ENCODE peak calls at places on chromosomes 16 and 17, in six cellular contexts. O is upper lobe of right lung, M is lung, Q is BJ, W is Calu3, H is nephron progenitor cell. S is an unnamed sample.

GRCh38 chr17:559699-560378 is 154.8 kb downstream of the VPS53 start:
- DNase-seq in H (no peak), O (no peak), Q (peak), W (no peak), M (peak), S (peak)

GRCh38 chr17:63641678-63642077 is 19.5 kb downstream of the MAP3K3 start:
- DNase-seq in H (no peak), M (peak), O (no peak), Q (no peak), W (no peak), S (no peak)

GRCh38 chr16:22321340-22322001 is 24.3 kb downstream of the POLR3E start:
- DNase-seq in O (peak), M (peak), Q (no peak), H (peak), W (peak), S (peak)

GRCh38 chr17:47948706-47949196 is 7.4 kb downstream of the PNPO start:
- DNase-seq in H (no peak), W (peak), Q (no peak), M (no peak), O (no peak), S (no peak)

GRCh38 chr16:53872248-53873221 is 168.6 kb downstream of the FTO start:
- DNase-seq in M (no peak), Q (peak), O (no peak), H (no peak), W (no peak), S (no peak)

GRCh38 chr17:31095239-31096105 is 695 bp downstream of the NF1 start:
- DNase-seq in Q (no peak), W (peak), H (peak), M (peak), O (peak), S (peak)

GRCh38 chr17:57086069-57086930 is 1.3 kb downstream of the AKAP1 start:
- DNase-seq in Q (no peak), O (peak), H (peak), M (no peak), W (no peak), S (no peak)

GRCh38 chr17:47776330-47777197 is 43.5 kb downstream of the TBX21 start:
- DNase-seq in W (peak), Q (no peak), O (no peak), H (peak), M (no peak), S (no peak)

GRCh38 chr16:67719778-67720144 is 645 bp upstream of the GFOD2 start:
- DNase-seq in M (no peak), O (peak), Q (no peak), H (peak), W (peak), S (no peak)

GRCh38 chr17:11170901-11171300 is 70.1 kb upstream of the SHISA6 start:
- DNase-seq in Q (no peak), O (no peak), M (no peak), H (peak), W (no peak), S (no peak)

GRCh38 chr16:15643453-15644305 is 725 bp upstream of the MARF1 start:
- DNase-seq in H (peak), O (no peak), W (peak), Q (no peak), M (no peak), S (no peak)

GRCh38 chr16:84648595-84649510 is 542 bp downstream of the KLHL36 start:
- DNase-seq in O (peak), W (peak), H (peak), Q (no peak), M (peak), S (peak)

GRCh38 chr17:65551641-65552040 is 9.8 kb downstream of the AXIN2 start:
- DNase-seq in O (no peak), H (no peak), W (no peak), M (no peak), Q (no peak), S (peak)

GRCh38 chr16:85718682-85719081 is 29.9 kb upstream of the GINS2 start:
- DNase-seq in H (peak), O (no peak), Q (no peak), M (no peak), W (peak), S (no peak)

GRCh38 chr16:1958715-1959268 is 546 bp upstream of the NDUFB10 start:
- DNase-seq in H (no peak), M (no peak), O (peak), Q (no peak), W (no peak), S (no peak)

GRCh38 chr16:23679986-23680336 is 1.3 kb downstream of the PLK1 start:
- DNase-seq in W (no peak), M (no peak), Q (no peak), H (no peak), O (no peak), S (no peak)

GRCh38 chr16:72963921-72964320 is 84.0 kb downstream of the ZFHX3 start:
- DNase-seq in Q (no peak), H (no peak), W (no peak), O (no peak), M (no peak), S (no peak)

GRCh38 chr16:25012525-25012991 is 2.6 kb downstream of the ARHGAP17 start:
- DNase-seq in H (no peak), W (no peak), O (no peak), M (no peak), Q (peak), S (no peak)

GRCh38 chr16:67170168-67170947 is at the start of gene NOL3:
- DNase-seq in H (peak), O (peak), W (peak), Q (no peak), M (peak), S (peak)

GRCh38 chr17:36858119-36859002 is 78.9 kb upstream of the LHX1 start:
- DNase-seq in M (no peak), Q (no peak), H (no peak), W (peak), O (no peak), S (no peak)

GRCh38 chr17:72665841-72666518 is 426.5 kb downstream of the SLC39A11 start:
- DNase-seq in H (no peak), W (no peak), O (no peak), M (no peak), Q (no peak), S (no peak)

GRCh38 chr17:57869599-57870282 is 19.9 kb upstream of the MRPS23 start:
- DNase-seq in Q (peak), W (no peak), M (no peak), H (no peak), O (no peak), S (no peak)

GRCh38 chr17:70256751-70257150 is 87.4 kb downstream of the KCNJ2 start:
- DNase-seq in M (no peak), H (no peak), Q (no peak), O (no peak), W (no peak), S (no peak)

GRCh38 chr16:23134274-23134673 is 15.0 kb downstream of the USP31 start:
- DNase-seq in O (no peak), H (no peak), W (no peak), Q (no peak), M (no peak), S (no peak)

GRCh38 chr16:8673611-8674412 is 605 bp upstream of the ABAT start:
- DNase-seq in O (no peak), H (no peak), W (no peak), M (no peak), Q (no peak), S (no peak)

GRCh38 chr17:12549499-12549901 is 116.2 kb upstream of the MYOCD start:
- DNase-seq in O (no peak), M (no peak), W (no peak), Q (peak), H (no peak), S (no peak)

GRCh38 chr17:77616243-77616731 is 342.2 kb upstream of the TNRC6C start:
- DNase-seq in M (no peak), O (peak), H (no peak), W (peak), Q (peak), S (no peak)

GRCh38 chr17:40956401-40957254 is 10.1 kb downstream of the KRT39 start:
- DNase-seq in H (no peak), O (no peak), Q (peak), W (peak), M (no peak), S (no peak)

GRCh38 chr16:80716564-80717139 is 87.7 kb downstream of the CDYL2 start:
- DNase-seq in M (no peak), W (no peak), O (no peak), Q (no peak), H (no peak), S (no peak)

GRCh38 chr17:14756469-14756868 is 455.6 kb downstream of the HS3ST3B1 start:
- DNase-seq in W (no peak), M (no peak), H (no peak), O (no peak), Q (no peak), S (no peak)

GRCh38 chr17:40177275-40177874 is at the start of gene RAPGEFL1:
- DNase-seq in H (peak), O (peak), W (peak), M (peak), Q (no peak), S (peak)

GRCh38 chr16:79601092-79601977 is 798 bp upstream of the MAF start:
- DNase-seq in M (peak), O (peak), H (peak), W (peak), Q (no peak), S (peak)

GRCh38 chr16:19860146-19861030 is 24.3 kb downstream of the GPRC5B start:
- DNase-seq in O (no peak), Q (no peak), M (no peak), W (no peak), H (no peak), S (no peak)

GRCh38 chr17:40938981-40939380 is 1.5 kb upstream of the KRT23 start:
- DNase-seq in Q (no peak), W (no peak), H (no peak), M (no peak), O (no peak), S (no peak)

DNA sequence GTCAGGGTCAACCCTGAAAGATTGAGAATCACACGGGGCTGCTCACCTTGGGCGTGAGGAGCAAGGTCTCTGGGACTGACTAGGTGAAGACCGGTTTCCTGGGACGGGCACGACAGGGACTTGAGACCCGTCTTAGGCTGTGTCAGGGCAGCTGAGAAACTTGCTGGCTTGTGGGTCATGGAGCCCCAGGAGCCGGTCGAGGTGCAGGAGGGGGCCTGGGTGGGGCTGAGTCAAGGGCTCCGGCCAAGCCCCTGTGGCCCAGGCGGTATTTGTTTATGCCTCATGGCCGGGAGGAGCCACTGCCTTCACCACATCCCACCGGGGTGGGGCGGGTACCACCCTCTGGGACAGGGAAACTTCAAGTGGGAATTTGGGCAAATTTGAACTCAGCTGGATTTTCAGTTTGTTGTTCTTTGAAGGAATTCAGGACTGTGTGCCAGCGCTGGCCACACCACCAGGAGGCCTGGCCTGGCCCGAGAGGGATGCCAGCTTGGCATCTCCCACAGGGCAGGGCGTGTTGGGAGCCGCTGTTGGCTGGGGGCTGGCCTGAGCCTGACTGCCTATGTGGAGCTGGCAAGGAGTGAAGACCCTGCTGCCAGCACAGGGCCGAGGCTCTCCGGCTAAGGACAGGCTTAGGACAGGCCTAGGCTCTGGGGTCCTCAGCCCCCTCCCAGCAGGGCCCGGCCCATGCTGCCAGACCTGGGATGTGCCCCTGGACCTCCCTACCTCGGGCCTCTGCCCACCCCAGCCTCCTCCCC is 116.1 kb downstream of the METRNL start:
- DNase-seq in M (no peak), H (no peak), O (peak), W (no peak), Q (no peak), S (peak)
- TF ChIP-seq CTCF in M (no peak), H (no peak), O (peak), W (no peak), Q (peak), S (no peak)

DNA sequence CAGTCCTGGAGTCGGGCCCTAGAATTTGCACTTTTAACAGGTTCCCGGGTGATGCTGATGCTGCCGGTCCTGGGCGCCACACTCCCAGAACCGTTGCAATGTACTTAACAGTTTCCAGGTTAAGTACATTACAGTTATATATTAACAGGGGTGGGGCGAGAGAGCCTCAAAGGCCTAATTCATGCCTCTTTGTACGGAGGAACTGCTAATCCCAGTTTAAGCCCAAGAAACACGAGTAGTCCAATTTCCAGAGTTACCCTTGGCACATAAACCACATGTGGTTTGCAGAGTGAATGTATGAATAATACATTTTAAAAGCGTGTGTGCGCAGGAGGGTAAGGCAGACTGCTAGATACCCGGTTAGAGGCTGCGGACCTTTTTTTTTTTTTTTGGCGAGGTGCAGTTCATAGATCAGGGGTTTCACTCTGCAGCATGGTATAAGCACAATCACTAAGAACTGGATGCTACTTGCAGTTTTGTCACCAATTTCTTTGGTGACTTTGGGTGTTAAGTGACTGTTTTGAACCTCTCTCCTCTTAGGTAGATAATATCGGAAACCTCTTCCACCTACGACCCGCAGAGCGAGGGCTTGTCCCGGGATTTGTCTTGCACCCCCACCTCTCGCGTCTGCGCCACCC is 714 bp downstream of the COX11 start:
- DNase-seq in H (no peak), M (no peak), O (no peak), W (peak), Q (no peak), S (no peak)
- TF ChIP-seq CTCF in H (no peak), M (no peak), O (no peak), W (no peak), Q (peak), S (no peak)

GRCh38 chr17:74919440-74920305 is 3.4 kb downstream of the USH1G start:
- DNase-seq in O (no peak), H (peak), Q (no peak), W (peak), M (no peak), S (no peak)
- TF ChIP-seq CTCF in O (no peak), H (no peak), Q (peak), W (peak), M (no peak), S (peak)

GRCh38 chr16:29815793-29816693 is at the start of gene PAGR1:
- DNase-seq in Q (peak), M (peak), W (peak), H (peak), O (peak), S (peak)
- TF ChIP-seq CTCF in Q (peak), M (peak), W (peak), H (peak), O (peak), S (peak)

DNA sequence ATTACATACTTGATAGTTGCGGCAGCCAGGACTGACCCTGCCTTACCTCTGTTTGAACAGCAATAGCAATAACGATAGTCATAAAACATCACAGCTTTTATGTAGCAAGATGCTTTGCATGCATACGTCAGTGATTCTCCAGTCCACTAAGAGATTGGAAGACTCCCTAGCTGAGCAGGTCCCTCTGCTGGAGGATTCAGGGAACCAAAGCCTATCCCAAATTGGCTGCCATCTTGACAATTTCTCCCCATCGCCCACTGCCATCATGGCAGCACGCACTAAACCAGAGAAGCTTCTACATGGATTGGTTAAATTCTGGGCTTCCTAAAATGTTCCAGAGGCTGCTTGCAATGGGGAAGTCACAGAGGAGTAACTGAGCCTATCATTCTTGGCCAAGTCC is 360.6 kb upstream of the XYLT1 start:
- DNase-seq in O (no peak), M (no peak), W (no peak), Q (no peak), H (no peak), S (no peak)
- TF ChIP-seq CTCF in O (no peak), M (no peak), W (no peak), Q (no peak), H (no peak), S (no peak)

GRCh38 chr17:79019631-79020584 is 4.1 kb upstream of the C1QTNF1 start:
- DNase-seq in Q (no peak), W (peak), H (no peak), O (peak), M (no peak), S (peak)
- TF ChIP-seq CTCF in Q (peak), W (peak), H (peak), O (peak), M (peak), S (peak)

GRCh38 chr16:77443834-77444460 is 9.1 kb upstream of the ADAMTS18 start:
- DNase-seq in M (no peak), O (no peak), W (no peak), Q (no peak), H (no peak), S (no peak)
- TF ChIP-seq CTCF in M (no peak), O (no peak), W (no peak), Q (no peak), H (no peak), S (no peak)

DNA sequence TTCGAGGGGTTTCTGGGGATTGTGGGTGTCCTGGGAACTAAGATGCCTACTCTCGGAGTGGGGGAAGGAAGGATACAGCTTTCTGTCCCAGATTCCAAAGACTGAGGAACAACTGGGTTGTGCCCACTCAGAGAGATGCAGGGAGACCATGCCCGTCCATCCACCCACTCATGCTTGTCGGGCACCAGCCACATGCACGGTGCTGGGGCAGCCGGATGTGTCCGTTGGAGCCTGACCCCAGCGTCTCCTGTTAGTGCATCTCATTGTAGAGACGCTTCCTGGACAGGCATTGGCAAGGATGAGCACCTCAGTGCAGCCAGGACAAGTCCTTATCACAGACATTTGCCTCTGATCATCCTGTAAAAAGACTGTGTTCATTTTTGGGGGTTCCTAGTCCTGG is 58.1 kb downstream of the METRNL start:
- DNase-seq in W (no peak), M (no peak), Q (no peak), O (peak), H (no peak), S (no peak)
- TF ChIP-seq CTCF in W (no peak), M (no peak), Q (no peak), O (no peak), H (no peak), S (no peak)

DNA sequence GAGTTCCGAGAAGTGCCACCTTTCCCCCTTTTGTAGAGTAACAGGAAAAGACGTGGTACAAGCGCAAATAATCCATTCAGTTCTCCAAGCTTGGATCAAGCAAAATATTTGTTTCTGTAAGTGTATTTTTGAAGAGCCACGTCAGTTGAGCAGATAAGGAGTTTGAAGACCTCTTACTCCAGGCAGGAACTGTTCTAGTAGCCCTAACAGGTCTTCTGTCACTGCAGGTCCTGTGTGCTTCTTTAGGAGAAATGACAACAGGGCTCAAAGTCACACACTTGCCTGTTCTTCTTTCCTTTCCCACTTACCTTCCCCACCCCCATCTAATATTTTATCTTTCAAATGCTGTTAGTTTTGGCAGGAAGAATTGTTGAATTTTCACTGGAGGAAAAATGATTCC is 93.9 kb downstream of the CLEC16A start:
- DNase-seq in O (no peak), M (no peak), Q (no peak), W (no peak), H (no peak), S (no peak)
- TF ChIP-seq CTCF in O (no peak), M (no peak), Q (no peak), W (no peak), H (no peak), S (no peak)